ENCODE peak calls at places on chromosomes 11 and 22, in ten cellular contexts. T, D, K, S, Q, J, U, L, P and H are unnamed samples.

GRCh38 chr22:20636945-20637344 is 129.5 kb downstream of the MED15 start:
- DNase-seq in T (no peak), Q (no peak), J (no peak), P (no peak), K (no peak), S (no peak), L (no peak), U (no peak), D (no peak), H (no peak)

GRCh38 chr11:96267001-96267489 is 76.0 kb downstream of the MAML2 start:
- DNase-seq in J (no peak), K (no peak), L (no peak), Q (no peak), D (no peak), U (no peak), S (no peak), P (no peak), T (no peak), H (no peak)

GRCh38 chr11:114821626-114822025 is 143.3 kb downstream of the NXPE2 start:
- DNase-seq in U (no peak), D (no peak), J (peak), L (peak), T (no peak), S (no peak), P (peak), Q (peak), K (no peak), H (no peak)

GRCh38 chr22:49068861-49069260 is 758.8 kb downstream of the BRD1 start:
- DNase-seq in U (no peak), T (no peak), P (no peak), L (no peak), S (no peak), Q (no peak), J (no peak), K (no peak), D (no peak), H (no peak)

GRCh38 chr22:39220897-39221850 is 23.6 kb downstream of the PDGFB start:
- DNase-seq in S (no peak), D (no peak), T (no peak), Q (no peak), P (peak), J (peak), K (no peak), L (no peak), U (no peak), H (no peak)

GRCh38 chr11:96655474-96655873 is 265.7 kb downstream of the JRKL start:
- DNase-seq in T (no peak), Q (no peak), K (no peak), J (no peak), P (no peak), L (no peak), D (no peak), U (no peak), S (no peak), H (no peak)

GRCh38 chr11:76769645-76770586 is 13.2 kb upstream of the TSKU start:
- DNase-seq in U (no peak), T (no peak), L (peak), J (peak), Q (peak), D (no peak), P (no peak), K (no peak), S (no peak), H (no peak)

GRCh38 chr11:46246514-46246913 is 30.9 kb upstream of the CREB3L1 start:
- DNase-seq in U (no peak), Q (no peak), K (peak), D (no peak), J (no peak), T (no peak), L (no peak), P (no peak), S (no peak), H (no peak)

GRCh38 chr11:126335463-126335760 is 20.1 kb upstream of the ST3GAL4 start:
- DNase-seq in J (no peak), T (no peak), S (no peak), K (no peak), P (no peak), U (no peak), D (no peak), Q (no peak), L (no peak), H (no peak)

GRCh38 chr11:70611890-70612289 is 213.6 kb downstream of the CTTN start:
- DNase-seq in U (no peak), Q (no peak), K (no peak), J (no peak), T (no peak), S (no peak), D (no peak), P (no peak), L (no peak), H (no peak)

GRCh38 chr11:71339178-71339881 is 87.0 kb upstream of the SHANK2 start:
- DNase-seq in J (no peak), S (no peak), Q (peak), K (no peak), D (peak), U (no peak), L (no peak), T (no peak), P (no peak), H (no peak)

DNA sequence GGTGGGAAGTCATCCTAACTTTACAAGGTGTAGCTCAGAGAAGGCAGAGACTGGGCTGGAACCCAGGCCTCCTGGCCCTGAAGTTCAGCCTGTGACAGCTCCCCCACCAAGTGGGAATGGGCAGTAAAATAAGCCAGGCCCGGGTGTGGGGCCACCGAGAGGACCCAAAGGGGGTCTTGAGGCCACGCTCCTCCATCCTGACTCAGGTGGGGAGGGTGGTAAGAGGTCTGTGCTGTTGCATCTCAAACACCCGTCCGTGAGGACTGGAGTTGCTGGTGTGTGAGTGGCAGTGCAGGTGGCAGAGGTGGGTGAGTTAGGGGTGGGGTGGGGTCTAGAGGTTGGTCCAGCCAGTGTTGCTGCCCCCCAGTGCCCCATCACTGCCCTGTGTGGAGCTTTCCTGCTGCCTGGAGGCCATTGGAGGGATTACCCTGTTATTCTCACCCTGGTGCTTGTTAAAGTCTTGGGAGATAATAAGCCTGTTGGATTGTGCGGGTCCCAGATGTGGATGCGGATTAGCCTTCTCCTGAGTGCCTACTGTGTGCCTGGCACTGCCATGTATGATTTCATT is 12.7 kb downstream of the SERPINH1 start:
- DNase-seq in J (no peak), S (no peak), T (no peak), K (no peak), Q (no peak), L (no peak), P (peak), D (no peak), U (no peak), H (no peak)
- TF ChIP-seq CTCF in J (peak), S (no peak), T (no peak), K (peak), Q (no peak), L (peak), P (peak), D (no peak), U (no peak), H (no peak)

DNA sequence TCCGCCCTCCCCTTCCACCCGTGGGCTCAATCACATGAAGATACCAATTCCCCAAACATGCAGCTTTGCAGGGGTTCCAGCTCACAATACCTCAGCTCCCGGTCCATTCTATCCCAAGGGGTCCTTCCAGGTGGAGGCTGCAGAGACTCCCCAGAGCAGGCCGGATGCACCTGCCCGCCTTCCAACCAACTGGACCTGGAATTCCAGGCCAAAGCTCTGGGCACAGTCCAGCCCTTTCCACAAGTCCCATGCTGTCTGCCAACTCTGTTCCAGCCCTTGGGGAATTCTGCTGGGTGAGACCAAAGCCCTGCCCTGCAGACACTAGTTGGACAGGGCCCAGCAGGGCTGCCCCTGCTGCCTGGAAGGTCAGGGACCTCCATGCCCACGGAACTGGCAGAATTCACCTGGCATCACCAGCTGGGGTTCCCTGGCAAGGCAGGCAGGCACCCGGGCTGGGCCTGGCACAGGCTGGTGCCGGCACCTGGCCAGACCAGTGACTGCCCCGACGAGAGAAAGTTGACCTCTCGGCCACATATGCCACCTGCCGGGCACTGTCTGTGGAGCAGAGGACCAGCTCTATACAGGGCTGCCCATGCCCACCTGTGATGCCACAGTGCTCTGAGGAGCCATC is 4.9 kb downstream of the SYT7 start:
- DNase-seq in P (no peak), D (no peak), Q (no peak), T (no peak), K (no peak), U (no peak), L (no peak), J (no peak), S (no peak), H (no peak)
- TF ChIP-seq CTCF in P (no peak), D (no peak), Q (no peak), T (no peak), K (no peak), U (no peak), L (no peak), J (no peak), S (no peak), H (no peak)

GRCh38 chr11:66268210-66268952 is at the start of gene RAB1B:
- DNase-seq in U (peak), L (peak), D (peak), Q (peak), J (peak), P (peak), S (peak), T (peak), K (peak), H (peak)

GRCh38 chr11:66268953-66269906 is 791 bp downstream of the RAB1B start:
- DNase-seq in D (no peak), S (peak), T (no peak), J (peak), P (peak), L (peak), K (peak), Q (peak), U (no peak), H (peak)

GRCh38 chr11:66266378-66267038 is 1.9 kb upstream of the RAB1B start:
- DNase-seq in L (no peak), P (no peak), Q (no peak), S (no peak), T (no peak), D (no peak), J (no peak), K (no peak), U (no peak), H (no peak)

GRCh38 chr11:66267039-66267378 is 1.4 kb upstream of the RAB1B start:
- DNase-seq in P (no peak), D (no peak), U (no peak), K (no peak), T (no peak), L (no peak), S (no peak), J (no peak), Q (no peak), H (no peak)

DNA sequence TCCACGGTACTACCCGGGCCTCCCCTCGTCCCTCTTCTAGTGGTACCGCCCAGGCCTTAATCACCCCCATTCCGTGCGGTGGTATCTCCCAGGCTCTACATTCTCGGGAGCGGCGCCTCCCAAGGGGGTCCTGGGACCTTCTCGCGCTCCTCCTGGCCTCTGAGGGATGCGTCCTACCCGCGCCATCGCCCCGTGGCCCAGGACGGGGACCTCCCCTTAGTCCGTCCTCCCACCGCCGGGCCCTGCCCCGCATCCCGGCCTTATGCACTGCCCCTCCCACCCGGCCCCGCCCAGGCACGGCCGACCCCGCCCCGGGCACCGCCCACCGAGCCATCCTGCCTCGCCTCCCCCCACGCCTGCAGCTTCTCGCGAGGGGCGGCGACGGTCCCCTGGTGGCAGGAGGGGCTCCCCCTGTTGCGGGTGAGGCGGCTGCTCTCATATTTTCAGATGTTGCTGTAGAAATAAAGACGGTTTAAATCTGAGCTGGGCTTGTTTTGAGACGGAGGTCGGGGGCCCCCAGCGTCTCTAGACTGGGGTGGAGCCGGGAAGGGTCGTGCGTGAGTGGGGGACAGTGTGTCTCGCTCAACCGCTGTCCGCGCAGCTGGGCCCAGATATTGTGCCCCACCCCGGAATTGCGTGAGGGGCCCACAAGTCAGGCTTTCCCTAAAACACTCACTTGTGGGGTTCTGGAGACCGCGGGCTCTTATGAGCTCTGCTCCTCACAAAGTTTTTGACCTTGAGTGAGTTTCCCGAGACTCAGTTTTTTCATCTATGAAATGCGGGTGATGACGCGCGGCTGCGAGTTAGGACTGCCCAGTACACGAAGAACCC is 845 bp upstream of the RAB1B start:
- DNase-seq in J (peak), D (peak), K (peak), Q (peak), S (peak), L (peak), T (peak), P (peak), U (peak), H (peak)
- TF ChIP-seq CTCF in J (no peak), D (peak), K (no peak), Q (no peak), S (peak), L (peak), T (no peak), P (no peak), U (no peak), H (no peak)

DNA sequence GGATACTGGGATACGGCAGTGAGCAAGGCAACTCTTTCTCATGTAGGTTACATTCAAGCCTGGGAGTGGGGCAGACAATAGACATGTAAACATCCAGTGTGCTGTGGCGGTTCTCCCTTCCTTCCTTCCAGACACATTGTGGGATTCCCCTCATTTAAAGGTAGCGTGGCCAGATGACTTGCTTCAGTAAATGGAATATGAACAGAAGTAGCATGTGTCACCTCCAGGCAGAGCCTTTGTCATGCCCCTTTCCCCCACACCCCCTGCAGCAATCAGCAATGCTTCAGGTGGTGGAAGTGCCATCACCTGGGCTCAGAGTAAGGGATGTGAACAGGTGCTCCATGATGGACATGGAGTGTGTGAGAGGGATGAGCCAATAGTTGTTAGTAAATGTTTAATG is 34.8 kb upstream of the TTC12 start:
- DNase-seq in U (no peak), J (no peak), S (no peak), T (no peak), Q (no peak), D (peak), L (no peak), P (no peak), K (no peak), H (no peak)
- TF ChIP-seq CTCF in U (no peak), J (no peak), S (no peak), T (no peak), Q (no peak), D (no peak), L (no peak), P (no peak), K (no peak), H (no peak)

DNA sequence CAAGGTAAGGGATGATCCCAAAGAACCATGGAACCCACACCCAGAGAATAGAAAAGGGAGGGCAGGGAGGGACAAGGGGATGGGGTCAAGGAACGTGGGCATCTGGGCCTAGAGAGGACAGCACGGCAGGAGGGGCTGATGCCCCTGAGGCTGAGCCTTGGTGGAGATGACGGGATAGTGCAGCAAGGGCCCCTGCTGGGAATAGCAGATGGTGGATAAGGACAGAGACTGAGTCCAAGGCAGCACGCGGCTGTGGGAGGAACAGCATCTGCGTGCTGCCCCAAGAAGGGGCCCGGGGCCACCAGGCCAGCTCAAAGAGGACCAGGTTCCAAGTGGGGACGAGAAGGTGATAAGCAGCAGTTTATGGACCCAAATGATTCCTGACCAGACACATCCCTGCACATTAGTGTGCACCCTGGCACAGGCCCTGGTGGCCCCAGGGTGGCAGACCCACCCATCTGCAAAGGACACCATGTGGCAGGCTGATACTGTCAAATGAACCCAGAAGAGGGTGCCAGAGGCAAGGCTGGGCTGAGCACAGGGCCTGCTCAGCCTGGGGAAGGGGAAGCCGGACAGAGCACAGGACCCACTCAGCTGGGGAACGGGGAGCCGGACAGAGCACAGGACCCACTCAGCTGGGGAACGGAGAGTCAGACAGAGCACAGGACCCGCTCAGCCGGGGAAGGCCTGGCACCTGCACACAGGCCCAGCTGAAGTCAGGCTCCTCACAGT is 12.8 kb upstream of the TESMIN start:
- DNase-seq in L (no peak), T (no peak), D (no peak), J (no peak), S (no peak), P (no peak), Q (no peak), U (no peak), K (no peak), H (no peak)
- TF ChIP-seq CTCF in L (no peak), T (peak), D (no peak), J (peak), S (peak), P (peak), Q (peak), U (no peak), K (no peak), H (no peak)

DNA sequence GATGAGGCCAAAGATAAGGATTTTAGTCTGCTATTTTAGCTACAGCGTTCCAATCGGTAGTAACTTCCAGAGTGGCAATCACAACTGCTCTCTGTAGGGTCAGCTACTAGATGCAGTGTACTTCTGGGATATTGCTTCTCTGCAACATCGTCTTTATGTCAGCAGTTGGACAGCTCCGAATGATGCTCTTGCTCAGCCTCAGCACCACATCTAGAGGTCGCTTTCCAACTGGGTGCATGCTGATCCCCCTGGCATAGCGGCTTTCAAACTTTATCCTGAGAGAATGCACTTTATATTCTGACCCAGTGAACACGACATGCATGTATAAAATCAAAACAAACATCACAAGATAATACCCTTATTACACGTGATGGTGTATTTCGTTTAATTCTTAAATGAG is 219.6 kb downstream of the C11orf87 start:
- DNase-seq in S (no peak), L (peak), Q (peak), T (no peak), D (no peak), P (peak), K (peak), U (no peak), J (peak), H (peak)
- TF ChIP-seq CTCF in S (no peak), L (no peak), Q (peak), T (peak), D (no peak), P (peak), K (peak), U (no peak), J (peak), H (no peak)

DNA sequence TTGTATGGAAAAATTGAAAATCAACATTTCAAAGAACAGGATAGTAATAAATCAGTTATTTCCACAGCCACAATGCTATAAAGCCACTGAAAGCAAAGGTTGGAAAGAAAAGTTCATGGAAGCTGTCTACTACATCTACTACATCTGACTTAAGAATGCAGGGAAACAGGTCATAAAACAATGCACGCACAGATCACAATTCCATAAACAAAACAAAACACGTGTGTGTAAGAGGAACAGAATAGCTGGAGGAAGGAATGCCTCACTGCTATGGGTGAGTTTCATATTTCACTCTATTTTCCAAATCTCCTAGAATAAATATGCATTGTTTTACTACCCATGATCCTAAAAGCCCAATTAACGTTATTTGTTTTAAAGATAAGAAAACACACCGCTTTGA is 66.3 kb downstream of the NCAPD3 start:
- DNase-seq in S (no peak), K (no peak), P (no peak), L (no peak), D (no peak), U (no peak), Q (no peak), T (no peak), J (no peak), H (no peak)
- TF ChIP-seq CTCF in S (no peak), K (no peak), P (no peak), L (no peak), D (no peak), U (no peak), Q (no peak), T (no peak), J (no peak), H (no peak)